ENCODE peak calls at places on chromosomes 11 and 22, in six cellular contexts. One of them, this sample, is unnamed.

GRCh38 chr22:29871684-29872083 is 11.3 kb upstream of the MTMR3 start:
- DNase-seq in fibroblast of mammary gland: no peak
- DNase-seq in BE2C: no peak
- DNase-seq in AG04450: no peak
- DNase-seq in fibroblast of the aortic adventitia: no peak
- DNase-seq in epithelial cell of esophagus: no peak
- DNase-seq in this sample: no peak

GRCh38 chr11:2587976-2588748 is 111.6 kb downstream of the KCNQ1OT1 start:
- DNase-seq in fibroblast of mammary gland: no peak
- DNase-seq in fibroblast of the aortic adventitia: no peak
- DNase-seq in epithelial cell of esophagus: no peak
- DNase-seq in BE2C: peak; percentile 5
- DNase-seq in AG04450: no peak
- DNase-seq in this sample: peak; percentile 11

GRCh38 chr22:49994361-49995058 is 18.1 kb downstream of the IL17REL start:
- DNase-seq in fibroblast of mammary gland: no peak
- DNase-seq in fibroblast of the aortic adventitia: no peak
- DNase-seq in epithelial cell of esophagus: no peak
- DNase-seq in AG04450: no peak
- DNase-seq in BE2C: no peak
- DNase-seq in this sample: no peak

GRCh38 chr22:49850021-49850911 is 3.4 kb upstream of the ZBED4 start:
- DNase-seq in AG04450: no peak
- DNase-seq in fibroblast of the aortic adventitia: no peak
- DNase-seq in epithelial cell of esophagus: no peak
- DNase-seq in BE2C: no peak
- DNase-seq in fibroblast of mammary gland: no peak
- DNase-seq in this sample: no peak

GRCh38 chr22:39577900-39578299 is 7.3 kb downstream of the CACNA1I start:
- DNase-seq in fibroblast of mammary gland: no peak
- DNase-seq in AG04450: no peak
- DNase-seq in BE2C: no peak
- DNase-seq in epithelial cell of esophagus: no peak
- DNase-seq in fibroblast of the aortic adventitia: no peak
- DNase-seq in this sample: no peak

GRCh38 chr22:23036684-23037428 is 33.5 kb upstream of the GNAZ start:
- DNase-seq in BE2C: no peak
- DNase-seq in fibroblast of the aortic adventitia: peak; percentile 11
- DNase-seq in fibroblast of mammary gland: peak; percentile 47
- DNase-seq in epithelial cell of esophagus: peak; percentile 18
- DNase-seq in AG04450: no peak
- DNase-seq in this sample: no peak

GRCh38 chr22:46089426-46090041 is 60.8 kb upstream of the PPARA start:
- DNase-seq in fibroblast of mammary gland: no peak
- DNase-seq in fibroblast of the aortic adventitia: no peak
- DNase-seq in epithelial cell of esophagus: no peak
- DNase-seq in AG04450: no peak
- DNase-seq in BE2C: peak; percentile 40
- DNase-seq in this sample: no peak

GRCh38 chr11:103202048-103202651 is 92.9 kb downstream of the DYNC2H1 start:
- DNase-seq in AG04450: peak; percentile 11
- DNase-seq in fibroblast of the aortic adventitia: peak; percentile 68
- DNase-seq in fibroblast of mammary gland: peak; percentile 61
- DNase-seq in BE2C: no peak
- DNase-seq in epithelial cell of esophagus: peak; percentile 39
- DNase-seq in this sample: no peak

GRCh38 chr22:26476705-26477340 is 6.8 kb downstream of the HPS4 start:
- DNase-seq in epithelial cell of esophagus: no peak
- DNase-seq in fibroblast of mammary gland: no peak
- DNase-seq in fibroblast of the aortic adventitia: peak; percentile 46
- DNase-seq in BE2C: no peak
- DNase-seq in AG04450: peak; percentile 16
- DNase-seq in this sample: no peak

GRCh38 chr11:90476442-90477007 is 253.7 kb upstream of the CHORDC1 start:
- DNase-seq in BE2C: peak; percentile 49
- DNase-seq in fibroblast of mammary gland: peak; percentile 26
- DNase-seq in fibroblast of the aortic adventitia: peak; percentile 1
- DNase-seq in AG04450: no peak
- DNase-seq in epithelial cell of esophagus: peak; percentile 86
- DNase-seq in this sample: peak; percentile 43

DNA sequence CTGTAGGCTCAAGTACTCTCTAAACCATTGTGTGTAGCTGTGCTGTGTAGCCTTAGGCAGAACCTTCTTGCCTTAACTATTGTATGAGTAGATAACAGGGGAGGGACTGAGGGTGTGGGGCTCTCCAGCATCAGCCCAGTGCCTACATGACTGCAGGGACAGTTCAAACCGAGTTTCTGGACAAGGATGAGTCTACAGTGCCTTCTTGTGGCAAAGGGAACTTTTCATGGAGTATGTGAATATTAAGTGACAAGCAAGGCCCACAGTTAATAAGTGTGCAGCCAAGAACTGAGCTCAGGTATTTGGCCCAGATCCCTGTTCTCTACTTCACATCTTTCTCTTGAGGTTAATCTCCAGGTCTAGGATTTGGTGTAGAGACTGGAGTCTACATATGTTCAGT is 424.4 kb upstream of the LARGE1 start:
- DNase-seq in AG04450: no peak
- DNase-seq in epithelial cell of esophagus: no peak
- DNase-seq in BE2C: no peak
- DNase-seq in fibroblast of mammary gland: no peak
- DNase-seq in fibroblast of the aortic adventitia: no peak
- DNase-seq in this sample: no peak
- TF ChIP-seq CTCF in AG04450: no peak
- TF ChIP-seq CTCF in epithelial cell of esophagus: no peak
- TF ChIP-seq CTCF in BE2C: no peak
- TF ChIP-seq CTCF in fibroblast of mammary gland: no peak
- TF ChIP-seq CTCF in fibroblast of the aortic adventitia: no peak
- TF ChIP-seq CTCF in this sample: no peak

GRCh38 chr22:27874756-27875155 is 44.3 kb downstream of the PITPNB start:
- DNase-seq in fibroblast of the aortic adventitia: no peak
- DNase-seq in BE2C: no peak
- DNase-seq in epithelial cell of esophagus: no peak
- DNase-seq in fibroblast of mammary gland: no peak
- DNase-seq in AG04450: no peak
- DNase-seq in this sample: no peak
- TF ChIP-seq CTCF in fibroblast of the aortic adventitia: no peak
- TF ChIP-seq CTCF in BE2C: no peak
- TF ChIP-seq CTCF in epithelial cell of esophagus: no peak
- TF ChIP-seq CTCF in fibroblast of mammary gland: no peak
- TF ChIP-seq CTCF in AG04450: no peak
- TF ChIP-seq CTCF in this sample: no peak

DNA sequence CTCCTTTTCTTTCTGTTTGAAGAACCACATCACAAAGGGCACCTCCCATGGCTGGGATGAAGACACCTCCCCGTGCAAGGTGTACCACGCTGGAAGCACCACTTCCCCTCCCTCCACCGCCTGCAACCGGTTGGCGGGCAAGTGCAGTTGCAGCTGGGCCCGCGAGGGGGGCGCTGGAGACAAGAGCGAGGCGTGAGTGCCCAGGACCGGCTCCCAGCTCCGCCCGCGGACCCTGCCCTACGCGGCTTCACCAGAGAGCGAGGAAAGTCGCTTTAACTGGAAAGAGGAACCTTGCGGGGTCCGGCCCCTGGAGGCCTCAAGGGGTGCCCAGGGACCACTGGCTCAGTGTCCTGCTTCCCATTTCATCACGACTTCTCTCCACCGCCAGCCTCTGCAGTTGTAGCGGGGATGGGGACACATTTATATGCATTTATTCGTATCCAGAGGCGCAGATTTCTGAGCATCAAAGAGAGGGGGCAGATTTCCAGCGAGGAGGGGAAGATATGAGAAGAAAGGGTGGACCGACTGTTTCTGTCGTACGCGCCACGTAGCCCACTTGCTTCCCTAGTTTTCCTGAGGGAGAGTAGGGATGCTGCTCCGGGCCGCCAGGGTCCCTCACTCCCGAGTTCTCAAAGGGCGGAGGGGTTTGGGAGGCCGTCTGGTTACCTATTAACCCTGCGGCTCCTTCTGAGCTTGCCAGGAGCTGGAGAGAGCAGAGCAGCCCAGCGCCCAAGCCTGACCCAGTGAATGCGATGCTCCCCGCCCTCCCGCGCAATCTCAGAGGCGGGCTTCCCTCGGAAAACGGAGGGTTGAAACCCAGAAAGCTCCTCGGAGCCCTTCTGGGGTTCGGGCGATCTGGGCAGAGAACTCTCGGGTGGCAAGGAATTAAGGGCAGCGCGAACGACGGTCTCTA is 3.5 kb downstream of the ESAM start:
- DNase-seq in fibroblast of the aortic adventitia: peak; percentile 52
- DNase-seq in fibroblast of mammary gland: peak; percentile 56
- DNase-seq in epithelial cell of esophagus: peak; percentile 70
- DNase-seq in BE2C: peak; percentile 84
- DNase-seq in AG04450: no peak
- DNase-seq in this sample: peak; percentile 89
- TF ChIP-seq CTCF in fibroblast of the aortic adventitia: peak; percentile 78
- TF ChIP-seq CTCF in fibroblast of mammary gland: peak; percentile 58
- TF ChIP-seq CTCF in epithelial cell of esophagus: peak; percentile 67
- TF ChIP-seq CTCF in BE2C: peak; percentile 65
- TF ChIP-seq CTCF in AG04450: peak; percentile 66
- TF ChIP-seq CTCF in this sample: peak; percentile 83

DNA sequence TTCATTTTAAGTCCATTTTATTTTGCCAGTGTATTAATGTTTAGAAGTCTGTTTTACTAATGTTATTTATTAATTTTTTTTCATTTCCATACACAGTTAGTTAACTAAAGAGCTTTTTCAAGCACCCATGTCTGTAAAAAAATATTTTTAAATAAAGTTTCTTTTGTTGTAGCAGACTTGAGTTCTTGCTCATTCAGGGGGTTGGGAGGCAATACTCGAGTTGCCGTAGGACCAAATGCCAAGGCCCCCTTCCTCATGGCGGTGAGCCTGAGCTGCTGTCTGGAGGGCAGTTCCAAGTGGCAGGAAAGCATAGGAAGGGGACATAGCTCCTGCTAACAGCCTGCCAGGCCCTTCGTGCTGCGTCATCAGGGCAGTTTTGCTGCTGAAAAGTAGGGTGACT is 9.0 kb downstream of the MCAM start:
- DNase-seq in AG04450: no peak
- DNase-seq in fibroblast of mammary gland: no peak
- DNase-seq in fibroblast of the aortic adventitia: no peak
- DNase-seq in BE2C: no peak
- DNase-seq in epithelial cell of esophagus: no peak
- DNase-seq in this sample: no peak
- TF ChIP-seq CTCF in AG04450: no peak
- TF ChIP-seq CTCF in fibroblast of mammary gland: no peak
- TF ChIP-seq CTCF in fibroblast of the aortic adventitia: no peak
- TF ChIP-seq CTCF in BE2C: no peak
- TF ChIP-seq CTCF in epithelial cell of esophagus: no peak
- TF ChIP-seq CTCF in this sample: no peak

DNA sequence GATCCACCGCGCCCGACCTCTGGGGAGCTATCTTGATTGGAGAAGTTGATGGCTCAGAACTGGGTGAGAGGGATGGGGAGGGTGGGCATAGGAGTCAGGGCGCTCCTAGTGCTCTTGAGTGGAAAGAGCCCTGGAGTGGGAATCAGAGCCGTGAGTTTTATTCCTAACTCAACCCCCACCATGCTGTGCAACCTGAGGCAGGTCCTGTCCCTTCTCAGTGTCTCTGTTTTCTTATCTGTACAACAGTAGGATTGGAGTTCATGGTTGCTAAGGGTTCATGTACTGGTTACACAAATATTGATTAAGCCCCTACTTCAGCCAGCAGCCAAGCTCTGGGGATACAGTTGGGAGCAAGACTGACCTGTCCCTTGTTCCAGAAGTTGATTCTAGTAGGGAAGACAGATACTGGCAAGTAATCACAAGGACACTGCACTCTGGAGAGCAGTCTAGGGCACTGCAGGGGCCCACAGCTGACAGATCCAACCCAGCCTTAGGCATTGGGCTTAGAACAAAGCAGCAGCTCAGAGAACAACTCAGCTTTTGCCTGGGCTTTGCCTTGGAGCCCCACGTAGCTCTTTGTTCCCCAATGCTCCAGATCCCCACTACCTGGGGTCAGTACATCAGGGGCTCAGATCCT is 12.4 kb upstream of the DAGLA start:
- DNase-seq in BE2C: no peak
- DNase-seq in fibroblast of the aortic adventitia: no peak
- DNase-seq in epithelial cell of esophagus: no peak
- DNase-seq in AG04450: no peak
- DNase-seq in fibroblast of mammary gland: no peak
- DNase-seq in this sample: no peak
- TF ChIP-seq CTCF in BE2C: no peak
- TF ChIP-seq CTCF in fibroblast of the aortic adventitia: no peak
- TF ChIP-seq CTCF in epithelial cell of esophagus: no peak
- TF ChIP-seq CTCF in AG04450: no peak
- TF ChIP-seq CTCF in fibroblast of mammary gland: no peak
- TF ChIP-seq CTCF in this sample: no peak